ENCODE peak calls at places on chromosomes 4 and X, in eight cellular contexts. I is heart right ventricle, J is mucosa of descending colon, H is BE2C, N is tibial artery, P is kidney epithelial cell, Y is AG09309, B is adrenal gland. R is an unnamed sample.

GRCh38 chr4:25816591-25817058 is 46.2 kb downstream of the SEL1L3 start:
- DNase-seq in I (no peak), J (no peak), H (no peak), N (no peak), P (no peak), Y (no peak), B (no peak), R (no peak)

GRCh38 chr4:97900187-97900586 is 243.1 kb downstream of the STPG2 start:
- DNase-seq in I (no peak), J (no peak), H (no peak), N (no peak), P (no peak), Y (no peak), B (no peak), R (no peak)

GRCh38 chr4:56803473-56803872 is 18.0 kb downstream of the SPINK2 start:
- DNase-seq in I (no peak), J (no peak), H (no peak), N (no peak), P (no peak), Y (no peak), B (no peak), R (no peak)

GRCh38 chr4:6336166-6336565 is 66.5 kb downstream of the WFS1 start:
- DNase-seq in I (no peak), J (no peak), H (no peak), N (no peak), P (no peak), Y (no peak), B (no peak), R (no peak)

GRCh38 chrX:77442728-77443127 is 4.5 kb upstream of the FGF16 start:
- DNase-seq in I (no peak), J (no peak), H (no peak), N (no peak), P (peak), Y (peak), B (peak), R (peak)

GRCh38 chrX:20382518-20383291 is 116.0 kb upstream of the RPS6KA3 start:
- DNase-seq in I (no peak), J (no peak), H (peak), N (no peak), P (no peak), Y (no peak), B (no peak), R (no peak)

GRCh38 chr4:108320066-108320465 is 151.3 kb upstream of the LEF1 start:
- DNase-seq in I (no peak), J (no peak), H (no peak), N (no peak), P (no peak), Y (no peak), B (no peak), R (no peak)

GRCh38 chr4:93764647-93765246 is 63.8 kb upstream of the ATOH1 start:
- DNase-seq in I (no peak), J (no peak), H (peak), N (no peak), P (no peak), Y (peak), B (no peak), R (peak)

GRCh38 chrX:151700581-151700980 is 5.3 kb downstream of the PRRG3 start:
- DNase-seq in I (no peak), J (no peak), H (no peak), N (no peak), P (no peak), Y (no peak), B (no peak), R (no peak)

GRCh38 chrX:48945517-48946348 is 11.7 kb downstream of the OTUD5 start:
- DNase-seq in I (peak), J (no peak), H (peak), N (no peak), P (no peak), Y (no peak), B (peak), R (no peak)

GRCh38 chrX:373641-374471 is 12.9 kb downstream of the PPP2R3B start:
- DNase-seq in I (peak), J (no peak), H (no peak), N (no peak), P (no peak), Y (no peak), B (no peak), R (no peak)

GRCh38 chrX:95367286-95367685 is 1317.4 kb upstream of the DIAPH2 start:
- DNase-seq in I (no peak), J (no peak), H (no peak), N (no peak), P (no peak), Y (no peak), B (no peak), R (no peak)

GRCh38 chr4:184331155-184331995 is 113.7 kb upstream of the ENPP6 start:
- DNase-seq in I (no peak), J (no peak), H (no peak), N (no peak), P (no peak), Y (no peak), B (peak), R (no peak)

GRCh38 chrX:39961441-39961840 is 136.3 kb downstream of the BCOR start:
- DNase-seq in I (no peak), J (no peak), H (no peak), N (no peak), P (no peak), Y (no peak), B (no peak), R (no peak)

DNA sequence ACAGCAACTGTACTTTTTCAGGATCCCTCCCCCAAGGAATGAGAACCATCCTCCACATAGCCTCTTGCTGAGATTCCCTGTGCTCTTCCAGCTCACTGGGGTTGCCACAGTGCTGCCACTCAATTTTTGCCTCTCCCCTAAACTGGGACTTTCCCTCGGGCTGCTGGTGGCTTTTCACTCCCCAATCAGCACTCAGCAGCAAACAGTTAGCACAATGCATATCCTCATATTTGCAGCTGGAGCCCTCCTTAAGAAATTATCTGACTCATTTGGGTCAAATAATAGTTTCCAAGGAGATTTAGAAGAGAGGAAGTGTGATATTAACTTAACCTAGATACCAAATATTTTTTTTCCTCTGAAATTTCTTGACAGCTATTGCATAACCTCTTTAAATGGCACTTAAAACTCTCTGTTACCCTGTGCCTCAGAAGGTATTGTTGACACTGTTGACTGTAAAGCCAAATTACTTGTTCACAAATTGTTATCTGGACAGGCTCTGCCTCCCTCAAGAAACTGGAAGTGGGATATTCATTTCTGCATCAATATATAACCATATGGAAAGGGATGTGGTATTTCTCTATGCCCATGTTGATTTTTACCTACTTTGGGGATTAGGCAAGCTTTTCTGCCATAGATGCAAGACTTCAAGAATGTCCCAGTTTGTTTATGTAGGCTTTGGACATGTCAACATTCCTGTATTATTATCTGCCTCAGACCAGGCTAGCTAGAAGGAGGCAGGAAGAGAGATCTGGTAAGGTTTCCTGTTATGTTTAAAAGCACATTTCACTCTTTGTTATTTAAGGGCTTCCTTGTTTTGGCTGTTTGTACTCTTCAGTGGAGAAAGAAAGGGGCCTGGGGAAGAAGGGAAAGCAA is 58.0 kb downstream of the SEPTIN11 start:
- DNase-seq in I (no peak), J (no peak), H (no peak), N (no peak), P (no peak), Y (no peak), B (no peak), R (no peak)
- H3K4me3 ChIP-seq in I (no peak), J (no peak), H (no peak), N (no peak), P (no peak), Y (no peak), B (no peak), R (no peak)

GRCh38 chrX:3699841-3700381 is 13.5 kb downstream of the PRKX start:
- DNase-seq in I (no peak), J (no peak), H (no peak), N (no peak), P (no peak), Y (no peak), B (no peak), R (no peak)
- H3K4me3 ChIP-seq in I (no peak), J (no peak), H (no peak), N (peak), P (no peak), Y (peak), B (no peak), R (no peak)

DNA sequence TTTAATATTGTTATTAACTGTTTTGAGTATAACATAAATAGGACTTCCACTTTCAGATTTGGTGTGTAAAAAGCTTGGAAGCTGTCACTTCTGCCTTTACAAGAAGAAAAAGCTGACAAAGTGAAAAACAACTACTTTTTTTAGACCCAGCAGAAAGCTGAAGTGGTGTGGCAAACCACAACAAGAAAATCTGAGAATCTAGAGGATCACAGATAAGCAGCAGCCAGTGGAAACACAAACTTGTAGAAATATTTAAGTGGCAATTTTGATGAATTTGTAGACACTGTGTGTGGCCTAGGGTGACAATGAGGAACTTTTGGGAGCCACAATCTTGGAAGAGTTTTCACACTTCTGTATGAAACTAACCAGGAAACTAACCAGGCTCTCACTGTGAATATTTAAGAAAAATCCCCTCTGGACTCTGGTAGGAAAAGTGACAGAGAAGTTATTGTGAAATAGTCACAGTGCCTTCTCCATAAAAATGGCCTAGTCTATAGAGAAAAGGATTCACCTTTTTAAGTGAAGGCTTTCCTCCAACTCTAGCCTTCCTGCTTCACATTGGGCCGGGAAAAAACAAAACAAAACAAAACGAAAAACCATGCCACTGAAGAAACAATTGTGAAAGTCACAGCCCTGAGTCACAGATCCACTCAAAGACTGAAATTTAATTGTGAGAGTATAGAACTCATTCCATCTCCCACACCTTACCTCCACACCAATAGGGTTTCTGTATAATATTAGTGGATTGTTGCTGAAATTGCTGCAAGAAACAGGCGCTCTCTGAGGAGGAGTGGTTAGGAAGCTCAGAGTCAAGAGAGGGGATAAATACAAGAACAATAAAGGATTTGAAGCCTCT is 26.7 kb upstream of the GUCY1A1 start:
- DNase-seq in I (no peak), J (no peak), H (no peak), N (no peak), P (no peak), Y (no peak), B (no peak), R (no peak)
- H3K4me3 ChIP-seq in I (no peak), J (no peak), H (no peak), N (no peak), P (no peak), Y (no peak), B (no peak), R (no peak)

DNA sequence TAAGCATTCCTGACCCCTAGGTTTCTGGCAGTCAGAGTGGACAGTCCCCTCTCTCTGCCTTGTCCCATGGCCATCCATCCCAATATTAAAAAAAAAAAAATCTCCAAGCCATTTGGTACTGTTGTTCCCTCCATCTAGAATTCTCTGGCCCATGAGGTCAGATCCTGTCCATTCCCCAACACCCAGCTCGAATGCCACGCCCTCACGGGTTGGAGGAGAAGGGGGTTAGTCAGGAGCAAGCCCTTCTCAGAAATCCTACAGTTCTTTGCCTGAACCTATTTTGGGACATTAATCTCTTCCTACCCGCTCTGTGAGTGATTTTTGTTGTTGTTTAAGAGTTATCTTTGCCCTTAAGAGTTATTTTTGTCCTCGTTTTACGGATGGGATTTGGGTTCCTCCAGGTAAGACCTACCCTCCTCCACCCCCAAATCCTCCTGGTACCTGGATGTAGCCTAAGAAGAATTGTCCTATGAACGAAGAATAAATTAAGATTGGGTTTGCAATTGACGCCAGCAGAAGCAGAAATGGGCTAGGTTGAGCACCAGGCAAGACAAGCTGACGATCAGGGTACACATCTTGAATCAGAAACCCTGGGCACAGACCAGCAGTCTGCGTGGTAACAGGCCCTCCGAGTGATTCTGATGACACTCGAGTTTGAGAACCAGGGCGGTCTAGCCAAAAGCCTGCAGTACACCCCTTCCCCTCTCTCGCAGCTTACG is 977 bp downstream of the RNF175 start:
- DNase-seq in I (no peak), J (no peak), H (no peak), N (no peak), P (no peak), Y (no peak), B (no peak), R (no peak)
- H3K4me3 ChIP-seq in I (peak), J (no peak), H (peak), N (peak), P (peak), Y (peak), B (no peak), R (peak)

DNA sequence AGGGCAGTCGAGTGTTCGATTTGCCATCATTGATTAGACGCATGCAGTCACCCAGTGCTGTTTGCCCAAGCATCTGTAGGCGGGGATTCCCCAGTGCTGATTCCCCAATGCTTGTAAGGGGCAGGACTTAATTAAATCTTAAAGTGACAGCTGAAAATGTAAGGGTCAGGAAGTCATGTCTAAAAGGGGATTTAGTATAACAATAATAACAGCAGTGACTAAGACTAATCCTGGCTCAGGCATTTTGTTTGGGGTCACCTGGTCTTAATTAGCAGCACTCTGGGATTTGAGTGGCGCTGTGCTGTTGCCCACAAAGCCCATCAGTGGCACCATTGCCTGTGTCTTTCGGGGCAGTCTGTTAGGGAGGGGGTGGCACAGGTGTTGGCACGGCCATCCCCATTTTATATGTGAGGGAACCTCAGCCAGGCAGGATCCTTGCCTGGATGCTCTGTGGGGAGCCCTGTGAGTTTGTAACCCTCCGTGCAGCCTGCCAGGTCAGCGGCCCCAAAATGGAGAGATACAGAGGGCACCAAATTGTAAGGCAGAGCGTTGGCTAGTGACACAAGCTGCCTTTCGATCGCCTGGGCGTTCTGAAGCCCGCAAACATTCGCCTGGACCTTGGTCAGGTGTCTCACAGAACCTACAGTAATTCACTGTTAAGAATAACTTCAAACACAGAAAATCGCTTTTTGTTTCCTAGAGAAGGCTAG is 146.7 kb downstream of the TBL1X start:
- DNase-seq in I (no peak), J (no peak), H (no peak), N (no peak), P (no peak), Y (no peak), B (no peak), R (no peak)
- H3K4me3 ChIP-seq in I (no peak), J (no peak), H (no peak), N (no peak), P (no peak), Y (no peak), B (no peak), R (no peak)

DNA sequence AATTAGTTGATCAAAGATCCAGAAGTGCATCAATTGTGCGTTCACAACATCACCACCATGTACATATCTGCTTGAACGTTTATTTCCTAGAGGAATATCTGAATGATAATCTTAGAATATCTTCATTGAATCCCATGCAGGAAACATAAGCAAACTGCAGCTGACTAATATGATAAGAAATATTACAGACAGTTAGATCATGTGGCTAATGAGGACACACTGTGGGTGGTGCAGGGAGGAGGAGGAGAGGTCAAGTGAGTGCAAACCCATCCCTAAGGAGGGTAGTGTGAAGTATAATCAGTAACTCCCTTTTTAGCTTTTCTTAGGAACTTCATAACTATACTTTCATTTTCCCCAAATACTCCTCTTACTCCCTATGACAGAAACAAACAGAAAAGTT is 58.3 kb upstream of the HPGD start:
- DNase-seq in I (no peak), J (no peak), H (no peak), N (no peak), P (no peak), Y (no peak), B (no peak), R (no peak)
- H3K4me3 ChIP-seq in I (no peak), J (no peak), H (no peak), N (no peak), P (no peak), Y (no peak), B (no peak), R (no peak)

R was measured in astrocyte of the cerebellum.